ENCODE peak calls at places on chromosomes 4 and X, in four cellular contexts. One of them, this sample, is unnamed.

GRCh38 chrX:115560978-115561604 is at the start of gene PLS3:
- DNase-seq in IMR-90: peak
- DNase-seq in testis: peak
- DNase-seq in transverse colon: peak
- DNase-seq in this sample: peak

GRCh38 chr4:82223715-82224114 is 150.1 kb downstream of the HNRNPD start:
- DNase-seq in IMR-90: no peak
- DNase-seq in testis: peak
- DNase-seq in transverse colon: peak
- DNase-seq in this sample: no peak

GRCh38 chr4:16169491-16169890 is 56.8 kb downstream of the TAPT1 start:
- DNase-seq in IMR-90: no peak
- DNase-seq in testis: no peak
- DNase-seq in transverse colon: no peak
- DNase-seq in this sample: no peak

GRCh38 chrX:11398785-11399184 is 105.6 kb downstream of the AMELX start:
- DNase-seq in IMR-90: peak
- DNase-seq in testis: no peak
- DNase-seq in transverse colon: no peak
- DNase-seq in this sample: no peak

GRCh38 chr4:10944321-10944720 is 259.8 kb upstream of the CLNK start:
- DNase-seq in IMR-90: no peak
- DNase-seq in testis: no peak
- DNase-seq in transverse colon: no peak
- DNase-seq in this sample: no peak

GRCh38 chrX:1323315-1323714 is 13.3 kb upstream of the IL3RA start:
- DNase-seq in IMR-90: no peak
- DNase-seq in testis: peak
- DNase-seq in transverse colon: peak
- DNase-seq in this sample: no peak

GRCh38 chr4:48664938-48665337 is 115.1 kb downstream of the FRYL start:
- DNase-seq in IMR-90: no peak
- DNase-seq in testis: no peak
- DNase-seq in transverse colon: no peak
- DNase-seq in this sample: no peak

GRCh38 chr4:36198068-36198808 is 46.1 kb downstream of the ARAP2 start:
- DNase-seq in IMR-90: no peak
- DNase-seq in testis: no peak
- DNase-seq in transverse colon: no peak
- DNase-seq in this sample: no peak

GRCh38 chrX:54043084-54043483 is 1.2 kb downstream of the PHF8 start:
- DNase-seq in IMR-90: no peak
- DNase-seq in testis: no peak
- DNase-seq in transverse colon: no peak
- DNase-seq in this sample: no peak

GRCh38 chrX:9153299-9153698 is 119.4 kb upstream of the FAM9B start:
- DNase-seq in IMR-90: peak
- DNase-seq in testis: no peak
- DNase-seq in transverse colon: no peak
- DNase-seq in this sample: no peak

GRCh38 chr4:41718907-41719306 is 29.6 kb downstream of the PHOX2B start:
- DNase-seq in IMR-90: peak
- DNase-seq in testis: no peak
- DNase-seq in transverse colon: no peak
- DNase-seq in this sample: no peak

GRCh38 chr4:86482851-86483490 is 111.1 kb upstream of the PTPN13 start:
- DNase-seq in IMR-90: no peak
- DNase-seq in testis: no peak
- DNase-seq in transverse colon: no peak
- DNase-seq in this sample: no peak

GRCh38 chrX:55908685-55909212 is 191.2 kb downstream of the RRAGB start:
- DNase-seq in IMR-90: no peak
- DNase-seq in testis: peak
- DNase-seq in transverse colon: peak
- DNase-seq in this sample: no peak

GRCh38 chrX:152170621-152171020 is 32.2 kb upstream of the MAGEA10 start:
- DNase-seq in IMR-90: no peak
- DNase-seq in testis: no peak
- DNase-seq in transverse colon: no peak
- DNase-seq in this sample: no peak

GRCh38 chr4:2794707-2795557 is 2.0 kb downstream of the SH3BP2 start:
- DNase-seq in IMR-90: peak
- DNase-seq in testis: peak
- DNase-seq in transverse colon: peak
- DNase-seq in this sample: peak

GRCh38 chrX:68832516-68833447 is 4.0 kb downstream of the EFNB1 start:
- DNase-seq in IMR-90: no peak
- DNase-seq in testis: no peak
- DNase-seq in transverse colon: no peak
- DNase-seq in this sample: no peak

GRCh38 chr4:182297659-182298058 is 54.5 kb downstream of the TENM3 start:
- DNase-seq in IMR-90: peak
- DNase-seq in testis: no peak
- DNase-seq in transverse colon: no peak
- DNase-seq in this sample: no peak

GRCh38 chr4:6750302-6751221 is 32.0 kb upstream of the KIAA0232 start:
- DNase-seq in IMR-90: no peak
- DNase-seq in testis: no peak
- DNase-seq in transverse colon: peak
- DNase-seq in this sample: no peak

GRCh38 chrX:13078739-13079444 is 34.5 kb upstream of the FAM9C start:
- DNase-seq in IMR-90: peak
- DNase-seq in testis: peak
- DNase-seq in transverse colon: peak
- DNase-seq in this sample: peak

GRCh38 chr4:39255266-39255665 is 72.9 kb downstream of the WDR19 start:
- DNase-seq in IMR-90: peak
- DNase-seq in testis: no peak
- DNase-seq in transverse colon: no peak
- DNase-seq in this sample: no peak

GRCh38 chrX:65671966-65672365 is 4.5 kb downstream of the MSN start:
- DNase-seq in IMR-90: no peak
- DNase-seq in testis: no peak
- DNase-seq in transverse colon: no peak
- DNase-seq in this sample: no peak

GRCh38 chrX:65671286-65671685 is 3.8 kb downstream of the MSN start:
- DNase-seq in IMR-90: no peak
- DNase-seq in testis: no peak
- DNase-seq in transverse colon: no peak
- DNase-seq in this sample: no peak

GRCh38 chrX:65667157-65667502 is 324 bp upstream of the MSN start:
- DNase-seq in IMR-90: no peak
- DNase-seq in testis: no peak
- DNase-seq in transverse colon: no peak
- DNase-seq in this sample: no peak

GRCh38 chrX:65667503-65668355 is at the start of gene MSN:
- DNase-seq in IMR-90: peak
- DNase-seq in testis: peak
- DNase-seq in transverse colon: peak
- DNase-seq in this sample: peak

DNA sequence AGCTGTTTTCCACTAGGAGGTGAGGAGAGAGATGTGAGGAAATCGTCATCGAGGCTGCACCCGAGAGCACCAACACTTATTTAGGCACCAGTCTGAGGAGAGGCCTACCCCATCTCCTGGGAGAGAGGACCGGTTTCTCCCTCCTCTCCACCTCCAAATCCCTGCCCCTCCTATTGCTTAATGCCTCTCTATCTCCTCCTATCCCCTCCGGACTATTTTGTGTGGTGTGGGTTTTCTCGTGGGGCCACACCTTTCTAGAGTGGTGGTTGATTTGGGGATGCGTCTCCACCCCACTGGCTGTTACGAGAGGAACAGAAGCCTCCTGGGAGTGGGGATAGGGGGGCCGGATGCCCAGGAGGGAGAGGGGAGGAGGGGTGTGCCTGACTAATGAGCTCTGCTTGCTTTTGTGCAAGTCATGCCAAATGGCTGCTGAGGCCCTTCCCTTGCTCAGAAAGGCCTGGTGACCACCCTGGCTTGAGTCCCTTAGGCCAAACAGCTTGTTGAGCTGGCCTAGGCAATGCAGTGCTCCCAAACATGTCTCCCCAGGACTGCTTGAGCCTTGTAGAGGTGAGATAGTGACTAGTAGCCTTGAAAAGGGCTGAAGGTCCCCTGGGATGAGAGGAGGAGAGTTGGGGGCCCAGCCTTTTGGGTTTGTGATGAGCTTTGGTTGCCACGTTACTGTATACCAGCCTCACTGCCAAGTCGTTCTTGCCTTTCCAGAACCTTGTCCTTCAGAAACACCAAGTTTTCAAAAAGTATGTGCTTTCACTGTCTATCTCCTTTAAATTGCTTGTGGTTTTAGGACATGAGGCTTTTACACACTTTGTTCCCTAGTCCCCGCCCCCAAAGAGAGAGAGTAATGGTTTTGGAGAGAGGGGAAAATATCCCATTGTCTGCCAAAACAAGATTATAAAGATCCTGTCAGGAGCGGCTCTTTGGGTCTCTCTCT is 1.2 kb downstream of the MSN start:
- DNase-seq in IMR-90: peak
- DNase-seq in testis: peak
- DNase-seq in transverse colon: peak
- DNase-seq in this sample: peak
- TF ChIP-seq POLR2A in IMR-90: peak
- TF ChIP-seq POLR2A in testis: no peak
- TF ChIP-seq POLR2A in transverse colon: no peak
- TF ChIP-seq POLR2A in this sample: peak

GRCh38 chr4:73520821-73521220 is 39.3 kb downstream of the AFM start:
- DNase-seq in IMR-90: peak
- DNase-seq in testis: no peak
- DNase-seq in transverse colon: no peak
- DNase-seq in this sample: no peak
- H3K27ac ChIP-seq in IMR-90: no peak
- H3K27ac ChIP-seq in testis: no peak
- H3K27ac ChIP-seq in transverse colon: no peak
- H3K27ac ChIP-seq in this sample: no peak

GRCh38 chr4:145639281-145639680 is 20.1 kb downstream of the MMAA start:
- DNase-seq in IMR-90: no peak
- DNase-seq in testis: no peak
- DNase-seq in transverse colon: no peak
- DNase-seq in this sample: no peak

GRCh38 chr4:145643295-145643694 is 24.1 kb downstream of the MMAA start:
- DNase-seq in IMR-90: no peak
- DNase-seq in testis: no peak
- DNase-seq in transverse colon: no peak
- DNase-seq in this sample: no peak
- TF ChIP-seq POLR2A in IMR-90: no peak
- TF ChIP-seq POLR2A in testis: no peak
- TF ChIP-seq POLR2A in transverse colon: no peak
- TF ChIP-seq POLR2A in this sample: no peak

GRCh38 chrX:118519411-118520205 is 24.0 kb downstream of the DOCK11 start:
- DNase-seq in IMR-90: peak
- DNase-seq in testis: no peak
- DNase-seq in transverse colon: no peak
- DNase-seq in this sample: no peak

GRCh38 chrX:118522230-118522926 is 26.8 kb downstream of the DOCK11 start:
- DNase-seq in IMR-90: no peak
- DNase-seq in testis: no peak
- DNase-seq in transverse colon: no peak
- DNase-seq in this sample: no peak

GRCh38 chrX:118520206-118520857 is 24.7 kb downstream of the DOCK11 start:
- DNase-seq in IMR-90: peak
- DNase-seq in testis: no peak
- DNase-seq in transverse colon: no peak
- DNase-seq in this sample: no peak

GRCh38 chrX:118521435-118521834 is 25.8 kb downstream of the DOCK11 start:
- DNase-seq in IMR-90: peak
- DNase-seq in testis: no peak
- DNase-seq in transverse colon: no peak
- DNase-seq in this sample: no peak

GRCh38 chrX:118520858-118521206 is 25.2 kb downstream of the DOCK11 start:
- DNase-seq in IMR-90: no peak
- DNase-seq in testis: no peak
- DNase-seq in transverse colon: no peak
- DNase-seq in this sample: no peak
- H3K27ac ChIP-seq in IMR-90: peak
- H3K27ac ChIP-seq in testis: no peak
- H3K27ac ChIP-seq in transverse colon: peak
- H3K27ac ChIP-seq in this sample: no peak

DNA sequence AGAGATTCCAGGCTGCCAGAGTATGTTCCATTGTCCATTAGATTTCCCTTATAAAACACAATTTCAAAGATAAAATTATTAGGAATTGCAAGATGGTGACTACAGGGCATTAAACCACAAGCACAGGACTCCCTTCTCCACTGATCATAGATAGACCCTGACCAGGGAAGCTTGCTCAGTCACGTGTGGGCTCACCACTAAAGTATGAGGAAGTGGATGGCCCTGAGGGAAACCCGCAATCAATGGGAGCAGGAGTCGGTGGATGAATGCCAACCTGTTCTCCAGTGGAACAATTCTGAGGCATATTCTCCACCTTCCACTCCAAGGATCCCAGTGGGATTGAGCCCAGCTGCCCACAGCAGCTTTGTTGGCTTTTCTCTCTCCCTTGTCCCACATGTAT is 515.7 kb downstream of the BCOR start:
- DNase-seq in IMR-90: no peak
- DNase-seq in testis: no peak
- DNase-seq in transverse colon: no peak
- DNase-seq in this sample: no peak
- TF ChIP-seq POLR2A in IMR-90: no peak
- TF ChIP-seq POLR2A in testis: no peak
- TF ChIP-seq POLR2A in transverse colon: no peak
- TF ChIP-seq POLR2A in this sample: no peak

DNA sequence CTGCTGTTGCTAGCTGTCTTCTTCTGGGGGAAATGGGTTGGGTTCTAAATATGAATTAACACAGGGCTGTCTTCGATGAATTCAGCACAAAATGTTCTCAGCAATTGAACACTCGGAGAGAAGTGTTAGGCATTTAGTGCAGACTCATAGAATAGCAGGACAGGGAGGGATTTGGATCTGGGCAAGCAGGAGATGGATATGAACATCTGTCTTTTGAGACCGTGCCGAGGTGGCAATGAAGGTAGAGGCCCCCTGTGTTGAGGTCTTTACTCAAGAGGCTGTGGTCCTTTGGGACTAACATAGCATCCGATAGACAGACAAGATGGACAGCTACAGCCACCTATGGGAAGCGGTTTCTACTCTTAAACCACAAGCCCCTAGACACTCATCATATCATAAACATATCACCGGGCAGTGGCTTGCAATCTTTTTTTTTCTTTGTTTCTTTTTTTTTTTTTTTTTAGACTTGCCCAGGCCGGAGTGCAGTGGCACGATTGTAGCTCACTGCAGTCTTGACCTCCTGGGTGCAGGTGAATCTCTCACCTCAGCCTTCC is 6.7 kb downstream of the CD99 start:
- DNase-seq in IMR-90: peak
- DNase-seq in testis: no peak
- DNase-seq in transverse colon: no peak
- DNase-seq in this sample: no peak
- H3K27ac ChIP-seq in IMR-90: no peak
- H3K27ac ChIP-seq in testis: no peak
- H3K27ac ChIP-seq in transverse colon: peak
- H3K27ac ChIP-seq in this sample: no peak